ENCODE peak calls at places on chromosomes 2 and 18, in eight cellular contexts. R is spleen, M is aorta, G is small intestine, O is cardiac muscle cell, I is astrocyte, Z is BJ, C is neural progenitor cell. U is an unnamed sample.

GRCh38 chr2:161416633-161417427 is 733 bp downstream of the TBR1 start:
- DNase-seq in R (no peak), M (no peak), I (no peak), C (peak; percentile 61), Z (no peak), G (no peak), O (no peak), U (no peak)

GRCh38 chr2:172554352-172555271 is 1.3 kb upstream of the PDK1 start:
- DNase-seq in I (no peak), C (no peak), R (no peak), O (no peak), Z (no peak), G (no peak), M (no peak), U (no peak)

GRCh38 chr2:36889782-36890181 is 76.6 kb downstream of the STRN start:
- DNase-seq in G (peak; percentile 79), I (peak; percentile 96), Z (peak; percentile 74), R (no peak), O (peak; percentile 88), C (no peak), M (no peak), U (no peak)

GRCh38 chr2:31214638-31214915 is 2.7 kb downstream of the CAPN14 start:
- DNase-seq in I (no peak), Z (no peak), O (no peak), C (no peak), M (no peak), R (no peak), G (no peak), U (no peak)

GRCh38 chr2:196293751-196294486 is 122.5 kb upstream of the STK17B start:
- DNase-seq in C (no peak), O (peak; percentile 76), R (no peak), Z (peak; percentile 67), I (peak; percentile 89), M (no peak), G (peak; percentile 31), U (no peak)

GRCh38 chr2:1698188-1698945 is 45.9 kb downstream of the PXDN start:
- DNase-seq in O (peak; percentile 43), C (no peak), I (no peak), R (no peak), G (no peak), Z (no peak), M (no peak), U (no peak)

GRCh38 chr18:3321133-3321812 is 59.3 kb downstream of the MYL12B start:
- DNase-seq in R (no peak), C (no peak), G (peak; percentile 34), I (peak; percentile 96), M (no peak), O (peak; percentile 97), Z (no peak), U (no peak)

GRCh38 chr18:59008302-59008974 is 131.2 kb upstream of the SEC11C start:
- DNase-seq in Z (no peak), M (no peak), G (no peak), I (peak; percentile 79), C (no peak), R (no peak), O (peak; percentile 76), U (no peak)

GRCh38 chr2:236210536-236210935 is 42.4 kb upstream of the GBX2 start:
- DNase-seq in I (no peak), M (no peak), G (no peak), O (no peak), Z (no peak), C (no peak), R (no peak), U (no peak)

GRCh38 chr18:7466190-7466589 is 100.9 kb upstream of the PTPRM start:
- DNase-seq in R (no peak), C (no peak), M (no peak), G (no peak), I (no peak), Z (no peak), O (no peak), U (no peak)

GRCh38 chr2:10390369-10390801 is 57.7 kb downstream of the ODC1 start:
- DNase-seq in O (no peak), R (no peak), G (no peak), I (no peak), Z (no peak), C (no peak), M (no peak), U (no peak)

GRCh38 chr18:9934274-9934673 is 20.5 kb downstream of the VAPA start:
- DNase-seq in G (no peak), O (no peak), C (no peak), M (no peak), I (no peak), R (no peak), Z (no peak), U (no peak)

GRCh38 chr2:78077637-78078036 is 555.5 kb upstream of the LRRTM4 start:
- DNase-seq in C (no peak), G (no peak), Z (no peak), O (no peak), I (no peak), M (no peak), R (no peak), U (no peak)

GRCh38 chr2:88227446-88227845 is 57.3 kb downstream of the THNSL2 start:
- DNase-seq in R (no peak), Z (no peak), M (no peak), C (peak; percentile 26), G (no peak), O (no peak), I (no peak), U (no peak)

GRCh38 chr2:169590804-169591203 is 6.7 kb downstream of the PPIG start:
- DNase-seq in G (no peak), M (no peak), Z (no peak), I (no peak), O (no peak), C (no peak), R (no peak), U (no peak)

GRCh38 chr2:127082974-127083373 is 24.0 kb downstream of the BIN1 start:
- DNase-seq in I (peak; percentile 28), G (no peak), Z (no peak), C (no peak), M (no peak), O (peak; percentile 82), R (no peak), U (no peak)

GRCh38 chr2:127079358-127079920 is 27.5 kb downstream of the BIN1 start:
- DNase-seq in I (no peak), G (no peak), M (no peak), R (no peak), Z (no peak), C (no peak), O (no peak), U (no peak)

GRCh38 chr2:127080226-127080940 is 26.6 kb downstream of the BIN1 start:
- DNase-seq in Z (no peak), G (peak; percentile 95), I (no peak), R (peak; percentile 91), C (no peak), O (no peak), M (no peak), U (no peak)

GRCh38 chr2:127081826-127082633 is 24.9 kb downstream of the BIN1 start:
- DNase-seq in O (peak; percentile 74), R (peak; percentile 97), I (no peak), C (no peak), G (peak; percentile 49), M (no peak), Z (no peak), U (no peak)

DNA sequence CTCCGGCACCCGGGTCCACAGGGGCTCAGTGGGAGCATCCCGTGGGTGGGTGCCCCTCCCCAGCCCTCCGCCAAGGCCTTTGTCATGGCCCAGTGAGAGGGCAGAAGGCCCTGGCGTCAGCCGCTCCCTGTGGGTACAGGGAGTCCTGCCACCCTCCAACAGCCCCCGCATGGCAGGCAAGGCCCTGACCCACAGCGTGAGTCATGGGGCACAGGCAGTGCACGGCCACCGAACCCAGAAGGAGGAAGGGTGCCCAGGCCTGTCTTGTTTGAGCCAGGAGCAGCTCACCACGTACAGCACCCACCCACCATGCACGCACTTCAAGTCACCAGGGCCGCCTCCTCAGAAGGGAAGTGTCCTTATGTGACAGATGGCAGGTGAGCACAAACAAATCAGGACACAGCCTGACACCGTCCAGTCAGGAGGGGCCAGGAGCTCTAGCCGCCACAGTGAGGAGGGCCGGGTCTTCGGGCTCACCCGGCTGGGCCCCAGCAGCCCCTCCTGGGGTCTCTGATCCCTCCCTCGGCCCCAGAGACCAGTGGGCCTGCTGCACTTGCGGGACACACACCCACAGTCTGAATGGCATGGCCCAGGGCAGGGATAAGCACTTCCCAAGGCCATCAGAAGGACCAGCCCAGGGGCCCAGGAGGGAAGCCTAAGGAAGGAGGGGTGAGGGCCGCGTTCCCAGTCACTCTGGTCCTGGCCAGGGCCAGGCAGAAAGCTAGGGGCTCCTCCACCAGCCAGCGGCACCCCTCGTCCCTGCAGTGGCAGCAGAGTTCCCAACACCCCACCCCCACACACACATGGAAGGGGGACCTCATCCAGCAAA is 25.8 kb downstream of the BIN1 start:
- DNase-seq in G (peak; percentile 58), C (no peak), Z (no peak), M (no peak), I (no peak), R (peak; percentile 94), O (no peak), U (no peak)
- H3K4me3 ChIP-seq in G (peak overlapping the region; percentile 44), C (no peak overlapping the region), Z (no peak overlapping the region), M (no peak overlapping the region), I (no peak overlapping the region), R (peak overlapping the region; percentile 33), O (no peak overlapping the region), U (no peak overlapping the region)

GRCh38 chr2:60794271-60794863 is 38.3 kb downstream of the PAPOLG start:
- DNase-seq in Z (no peak), O (peak; percentile 48), R (no peak), G (peak; percentile 15), M (no peak), C (no peak), I (no peak), U (no peak)
- H3K4me3 ChIP-seq in Z (no peak overlapping the region), O (no peak overlapping the region), R (no peak overlapping the region), G (no peak overlapping the region), M (no peak overlapping the region), C (no peak overlapping the region), I (no peak overlapping the region), U (no peak overlapping the region)

GRCh38 chr2:127172306-127172705 is 47.8 kb downstream of the CYP27C1 start:
- DNase-seq in G (no peak), O (no peak), R (peak; percentile 28), I (no peak), C (no peak), Z (no peak), M (no peak), U (no peak)
- H3K4me3 ChIP-seq in G (no peak overlapping the region), O (no peak overlapping the region), R (no peak overlapping the region), I (no peak overlapping the region), C (no peak overlapping the region), Z (no peak overlapping the region), M (no peak overlapping the region), U (no peak overlapping the region)

DNA sequence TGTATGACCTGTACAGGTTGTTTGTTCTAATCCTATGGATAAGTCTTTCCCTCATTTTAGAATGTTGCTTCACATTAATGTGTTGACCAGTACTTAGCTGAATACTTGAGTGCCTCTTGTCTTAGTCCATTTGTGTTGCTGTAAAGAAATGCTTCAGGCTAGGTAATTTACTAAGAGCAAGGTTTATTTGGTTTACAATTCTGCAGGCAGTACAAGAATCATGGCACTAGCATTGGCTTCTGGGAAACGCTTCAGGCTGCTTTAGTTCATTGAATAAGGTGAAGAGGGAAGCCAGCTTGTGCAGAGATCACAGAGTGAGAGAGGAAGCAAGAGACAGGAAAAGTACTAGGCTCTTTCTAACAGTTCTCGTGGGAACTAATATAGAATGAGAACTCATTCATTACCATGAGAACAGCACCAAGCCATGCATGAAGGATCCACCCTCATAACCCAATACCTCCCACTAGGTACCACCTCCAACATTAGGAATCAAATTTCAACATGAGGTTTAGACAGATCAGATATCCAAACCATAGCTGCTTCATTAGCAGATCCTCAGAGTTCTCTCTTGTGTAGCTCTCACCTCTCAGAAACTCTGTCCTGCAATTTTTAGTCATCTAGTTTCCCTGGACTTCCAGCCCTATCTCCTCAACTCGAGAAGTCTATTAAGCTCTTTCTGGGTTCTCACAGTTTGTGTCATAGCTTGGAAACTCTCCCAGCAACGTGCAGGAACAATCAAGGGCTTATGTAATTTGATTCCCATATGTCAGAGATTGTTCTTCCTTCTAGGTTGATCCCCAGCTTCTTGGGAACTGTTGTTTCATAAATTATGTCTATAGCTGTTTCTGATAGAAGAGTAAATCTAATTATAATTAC is 2082.3 kb upstream of the CELF4 start:
- DNase-seq in G (no peak), R (no peak), Z (peak; percentile 50), O (peak; percentile 92), M (no peak), C (no peak), I (peak; percentile 93), U (no peak)
- H3K4me3 ChIP-seq in G (no peak overlapping the region), R (no peak overlapping the region), Z (no peak overlapping the region), O (no peak overlapping the region), M (no peak overlapping the region), C (no peak overlapping the region), I (no peak overlapping the region), U (no peak overlapping the region)